ENCODE peak calls at places on chromosomes 13 and 19, in four cellular contexts. One of them, this sample, is unnamed.

GRCh38 chr19:17687141-17687856 is 855 bp downstream of the UNC13A start:
- DNase-seq in smooth muscle cell of the brain vasculature: no peak
- DNase-seq in NCI-H446: peak
- DNase-seq in nucleus accumbens: no peak
- DNase-seq in this sample: no peak

GRCh38 chr19:57171551-57172081 is 4.3 kb upstream of the DUXA start:
- DNase-seq in smooth muscle cell of the brain vasculature: no peak
- DNase-seq in NCI-H446: no peak
- DNase-seq in nucleus accumbens: no peak
- DNase-seq in this sample: peak

GRCh38 chr13:98397221-98397620 is 179.7 kb downstream of the STK24 start:
- DNase-seq in smooth muscle cell of the brain vasculature: no peak
- DNase-seq in NCI-H446: no peak
- DNase-seq in nucleus accumbens: no peak
- DNase-seq in this sample: no peak

GRCh38 chr19:6528544-6529121 is 2.2 kb upstream of the TNFSF9 start:
- DNase-seq in smooth muscle cell of the brain vasculature: no peak
- DNase-seq in NCI-H446: no peak
- DNase-seq in nucleus accumbens: peak
- DNase-seq in this sample: peak

GRCh38 chr13:49540552-49540951 is 44.8 kb downstream of the PHF11 start:
- DNase-seq in smooth muscle cell of the brain vasculature: no peak
- DNase-seq in NCI-H446: no peak
- DNase-seq in nucleus accumbens: no peak
- DNase-seq in this sample: no peak

GRCh38 chr13:32969516-32969941 is 46.7 kb upstream of the KL start:
- DNase-seq in smooth muscle cell of the brain vasculature: peak
- DNase-seq in NCI-H446: no peak
- DNase-seq in nucleus accumbens: no peak
- DNase-seq in this sample: no peak

GRCh38 chr19:40262422-40262821 is 22.7 kb downstream of the AKT2 start:
- DNase-seq in smooth muscle cell of the brain vasculature: no peak
- DNase-seq in NCI-H446: no peak
- DNase-seq in nucleus accumbens: no peak
- DNase-seq in this sample: no peak

GRCh38 chr13:88042489-88042888 is 371.3 kb downstream of the SLITRK5 start:
- DNase-seq in smooth muscle cell of the brain vasculature: no peak
- DNase-seq in NCI-H446: no peak
- DNase-seq in nucleus accumbens: no peak
- DNase-seq in this sample: no peak

GRCh38 chr13:111659842-111660241 is 339.4 kb downstream of the TEX29 start:
- DNase-seq in smooth muscle cell of the brain vasculature: no peak
- DNase-seq in NCI-H446: no peak
- DNase-seq in nucleus accumbens: no peak
- DNase-seq in this sample: no peak

GRCh38 chr13:45441633-45442032 is 23.1 kb upstream of the COG3 start:
- DNase-seq in smooth muscle cell of the brain vasculature: no peak
- DNase-seq in NCI-H446: no peak
- DNase-seq in nucleus accumbens: no peak
- DNase-seq in this sample: no peak

GRCh38 chr13:94056362-94056990 is 423.0 kb downstream of the DCT start:
- DNase-seq in smooth muscle cell of the brain vasculature: no peak
- DNase-seq in NCI-H446: no peak
- DNase-seq in nucleus accumbens: no peak
- DNase-seq in this sample: no peak

GRCh38 chr13:75226755-75227435 is 255.1 kb downstream of the TBC1D4 start:
- DNase-seq in smooth muscle cell of the brain vasculature: no peak
- DNase-seq in NCI-H446: no peak
- DNase-seq in nucleus accumbens: no peak
- DNase-seq in this sample: no peak

GRCh38 chr13:46296465-46296822 is 84.7 kb downstream of the LRRC63 start:
- DNase-seq in smooth muscle cell of the brain vasculature: no peak
- DNase-seq in NCI-H446: no peak
- DNase-seq in nucleus accumbens: no peak
- DNase-seq in this sample: no peak

GRCh38 chr19:45767881-45768643 is 990 bp downstream of the SIX5 start:
- DNase-seq in smooth muscle cell of the brain vasculature: no peak
- DNase-seq in NCI-H446: peak
- DNase-seq in nucleus accumbens: no peak
- DNase-seq in this sample: no peak

GRCh38 chr13:75879656-75880055 is 243.5 kb downstream of the LMO7 start:
- DNase-seq in smooth muscle cell of the brain vasculature: no peak
- DNase-seq in NCI-H446: no peak
- DNase-seq in nucleus accumbens: no peak
- DNase-seq in this sample: no peak

GRCh38 chr19:18160792-18161690 is 8.1 kb downstream of the PIK3R2 start:
- DNase-seq in smooth muscle cell of the brain vasculature: no peak
- DNase-seq in NCI-H446: peak
- DNase-seq in nucleus accumbens: peak
- DNase-seq in this sample: peak

This sample was measured in amygdala.